ENCODE peak calls at places on chromosome 10, in eight cellular contexts. One of them, this sample, is unnamed.

GRCh38 chr10:118832242-118832651 is 77.5 kb upstream of the CACUL1 start:
- DNase-seq in lower lobe of right lung: peak; percentile 77
- DNase-seq in NCI-H2029: no peak
- DNase-seq in choroid plexus epithelial cell: peak; percentile 34
- DNase-seq in nucleus accumbens: no peak
- DNase-seq in brain microvascular endothelial cell: no peak
- DNase-seq in Caki2: no peak
- DNase-seq in fibroblast of the aortic adventitia: peak; percentile 22
- DNase-seq in this sample: no peak

GRCh38 chr10:16652154-16652553 is 130.5 kb upstream of the C1QL3 start:
- DNase-seq in fibroblast of the aortic adventitia: peak; percentile 30
- DNase-seq in brain microvascular endothelial cell: peak; percentile 7
- DNase-seq in nucleus accumbens: no peak
- DNase-seq in Caki2: no peak
- DNase-seq in NCI-H2029: no peak
- DNase-seq in lower lobe of right lung: no peak
- DNase-seq in choroid plexus epithelial cell: peak; percentile 60
- DNase-seq in this sample: no peak

GRCh38 chr10:132840698-132841097 is 54.8 kb upstream of the NKX6-2 start:
- DNase-seq in Caki2: no peak
- DNase-seq in brain microvascular endothelial cell: no peak
- DNase-seq in nucleus accumbens: no peak
- DNase-seq in fibroblast of the aortic adventitia: no peak
- DNase-seq in choroid plexus epithelial cell: no peak
- DNase-seq in lower lobe of right lung: no peak
- DNase-seq in NCI-H2029: no peak
- DNase-seq in this sample: no peak

GRCh38 chr10:78861456-78862327 is 207.1 kb upstream of the ZMIZ1 start:
- DNase-seq in nucleus accumbens: peak; percentile 15
- DNase-seq in fibroblast of the aortic adventitia: peak; percentile 16
- DNase-seq in Caki2: no peak
- DNase-seq in NCI-H2029: peak; percentile 9
- DNase-seq in lower lobe of right lung: no peak
- DNase-seq in choroid plexus epithelial cell: no peak
- DNase-seq in brain microvascular endothelial cell: no peak
- DNase-seq in this sample: no peak

GRCh38 chr10:132185601-132186487 is 904 bp upstream of the DPYSL4 start:
- DNase-seq in fibroblast of the aortic adventitia: peak; percentile 12
- DNase-seq in Caki2: peak; percentile 58
- DNase-seq in lower lobe of right lung: no peak
- DNase-seq in choroid plexus epithelial cell: peak; percentile 43
- DNase-seq in brain microvascular endothelial cell: no peak
- DNase-seq in NCI-H2029: peak; percentile 38
- DNase-seq in nucleus accumbens: no peak
- DNase-seq in this sample: no peak

GRCh38 chr10:15858895-15859294 is 1.4 kb downstream of the MINDY3 start:
- DNase-seq in fibroblast of the aortic adventitia: no peak
- DNase-seq in brain microvascular endothelial cell: no peak
- DNase-seq in NCI-H2029: no peak
- DNase-seq in lower lobe of right lung: no peak
- DNase-seq in nucleus accumbens: no peak
- DNase-seq in choroid plexus epithelial cell: no peak
- DNase-seq in Caki2: no peak
- DNase-seq in this sample: no peak

GRCh38 chr10:92591550-92592140 is 1.3 kb upstream of the KIF11 start:
- DNase-seq in nucleus accumbens: peak; percentile 90
- DNase-seq in brain microvascular endothelial cell: peak; percentile 88
- DNase-seq in Caki2: peak; percentile 92
- DNase-seq in choroid plexus epithelial cell: peak; percentile 96
- DNase-seq in fibroblast of the aortic adventitia: peak; percentile 93
- DNase-seq in lower lobe of right lung: peak; percentile 96
- DNase-seq in NCI-H2029: peak; percentile 59
- DNase-seq in this sample: peak; percentile 79

GRCh38 chr10:24128066-24128751 is 80.7 kb upstream of the KIAA1217 start:
- DNase-seq in fibroblast of the aortic adventitia: peak; percentile 3
- DNase-seq in NCI-H2029: no peak
- DNase-seq in brain microvascular endothelial cell: no peak
- DNase-seq in choroid plexus epithelial cell: peak; percentile 13
- DNase-seq in nucleus accumbens: no peak
- DNase-seq in lower lobe of right lung: no peak
- DNase-seq in Caki2: no peak
- DNase-seq in this sample: peak; percentile 60

GRCh38 chr10:98028168-98028770 is 2.2 kb downstream of the CRTAC1 start:
- DNase-seq in fibroblast of the aortic adventitia: peak; percentile 24
- DNase-seq in NCI-H2029: peak; percentile 24
- DNase-seq in lower lobe of right lung: peak; percentile 74
- DNase-seq in nucleus accumbens: peak; percentile 60
- DNase-seq in choroid plexus epithelial cell: peak; percentile 30
- DNase-seq in brain microvascular endothelial cell: no peak
- DNase-seq in Caki2: peak; percentile 25
- DNase-seq in this sample: no peak

GRCh38 chr10:131660427-131660826 is 240.4 kb upstream of the PPP2R2D start:
- DNase-seq in lower lobe of right lung: no peak
- DNase-seq in Caki2: no peak
- DNase-seq in fibroblast of the aortic adventitia: no peak
- DNase-seq in choroid plexus epithelial cell: no peak
- DNase-seq in NCI-H2029: no peak
- DNase-seq in brain microvascular endothelial cell: no peak
- DNase-seq in nucleus accumbens: no peak
- DNase-seq in this sample: no peak

GRCh38 chr10:93309062-93309461 is 173.1 kb downstream of the MYOF start:
- DNase-seq in nucleus accumbens: no peak
- DNase-seq in lower lobe of right lung: no peak
- DNase-seq in choroid plexus epithelial cell: peak; percentile 67
- DNase-seq in brain microvascular endothelial cell: peak; percentile 40
- DNase-seq in Caki2: peak; percentile 34
- DNase-seq in NCI-H2029: no peak
- DNase-seq in fibroblast of the aortic adventitia: peak; percentile 22
- DNase-seq in this sample: no peak

GRCh38 chr10:76973515-76974289 is 663.9 kb downstream of the KCNMA1 start:
- DNase-seq in brain microvascular endothelial cell: no peak
- DNase-seq in nucleus accumbens: no peak
- DNase-seq in choroid plexus epithelial cell: no peak
- DNase-seq in fibroblast of the aortic adventitia: peak; percentile 81
- DNase-seq in Caki2: no peak
- DNase-seq in lower lobe of right lung: no peak
- DNase-seq in NCI-H2029: no peak
- DNase-seq in this sample: no peak

GRCh38 chr10:94443549-94443948 is 41.2 kb downstream of the TBC1D12 start:
- DNase-seq in fibroblast of the aortic adventitia: no peak
- DNase-seq in lower lobe of right lung: no peak
- DNase-seq in NCI-H2029: no peak
- DNase-seq in Caki2: no peak
- DNase-seq in nucleus accumbens: no peak
- DNase-seq in brain microvascular endothelial cell: no peak
- DNase-seq in choroid plexus epithelial cell: no peak
- DNase-seq in this sample: no peak

GRCh38 chr10:95391164-95391563 is 100.4 kb upstream of the PDLIM1 start:
- DNase-seq in nucleus accumbens: no peak
- DNase-seq in brain microvascular endothelial cell: no peak
- DNase-seq in fibroblast of the aortic adventitia: no peak
- DNase-seq in NCI-H2029: no peak
- DNase-seq in choroid plexus epithelial cell: no peak
- DNase-seq in lower lobe of right lung: no peak
- DNase-seq in Caki2: no peak
- DNase-seq in this sample: no peak

GRCh38 chr10:103417601-103418000 is 21.2 kb downstream of the PDCD11 start:
- DNase-seq in nucleus accumbens: no peak
- DNase-seq in lower lobe of right lung: no peak
- DNase-seq in NCI-H2029: no peak
- DNase-seq in Caki2: no peak
- DNase-seq in choroid plexus epithelial cell: no peak
- DNase-seq in brain microvascular endothelial cell: no peak
- DNase-seq in fibroblast of the aortic adventitia: no peak
- DNase-seq in this sample: no peak

GRCh38 chr10:60041489-60042133 is 135.3 kb upstream of the CCDC6 start:
- DNase-seq in brain microvascular endothelial cell: no peak
- DNase-seq in choroid plexus epithelial cell: no peak
- DNase-seq in NCI-H2029: no peak
- DNase-seq in lower lobe of right lung: no peak
- DNase-seq in Caki2: no peak
- DNase-seq in fibroblast of the aortic adventitia: no peak
- DNase-seq in nucleus accumbens: no peak
- DNase-seq in this sample: no peak